ENCODE peak calls at places on chromosome 2, in four cellular contexts. B is esophagus squamous epithelium, C is neural progenitor cell, S is ovary. N is an unnamed sample.
A peak's percentile ranks its signal among the peaks of the same experiment; 100 is the strongest.

GRCh38 chr2:146949400-146949799 is 895.4 kb upstream of the ACVR2A start:
- DNase-seq in C (no peak), B (no peak), S (no peak), N (no peak)

GRCh38 chr2:9307505-9307904 is 100.9 kb downstream of the ASAP2 start:
- DNase-seq in S (no peak), C (no peak), B (no peak), N (no peak)

GRCh38 chr2:24508878-24509277 is 17.8 kb downstream of the NCOA1 start:
- DNase-seq in B (no peak), C (no peak), S (no peak), N (no peak)

GRCh38 chr2:237791977-237792727 is 6.4 kb upstream of the RBM44 start:
- DNase-seq in S (no peak), C (peak; percentile 43), B (no peak), N (no peak)

GRCh38 chr2:65686928-65687521 is 254.6 kb upstream of the SPRED2 start:
- DNase-seq in C (no peak), B (no peak), S (no peak), N (no peak)

GRCh38 chr2:88442501-88442900 is 10.0 kb downstream of the FOXI3 start:
- DNase-seq in S (no peak), B (no peak), C (no peak), N (peak; percentile 50)

GRCh38 chr2:99928472-99929053 is 213.8 kb downstream of the AFF3 start:
- DNase-seq in C (no peak), S (no peak), B (no peak), N (no peak)

GRCh38 chr2:46956981-46957531 is 41.5 kb upstream of the MCFD2 start:
- DNase-seq in B (no peak), S (no peak), C (no peak), N (no peak)

GRCh38 chr2:223788826-223789225 is 48.6 kb downstream of the AP1S3 start:
- DNase-seq in S (no peak), C (no peak), B (no peak), N (no peak)

GRCh38 chr2:241799522-241800197 is 9.3 kb upstream of the NEU4 start:
- DNase-seq in B (no peak), S (peak; percentile 8), C (no peak), N (no peak)

GRCh38 chr2:217434183-217434620 is 568.6 kb downstream of the TNS1 start:
- DNase-seq in B (peak; percentile 13), S (peak; percentile 85), C (peak; percentile 90), N (peak; percentile 90)

GRCh38 chr2:221309888-221310287 is 262.2 kb downstream of the EPHA4 start:
- DNase-seq in B (no peak), C (no peak), S (no peak), N (no peak)

GRCh38 chr2:239269959-239270358 is 130.9 kb downstream of the HDAC4 start:
- DNase-seq in S (no peak), B (no peak), C (no peak), N (no peak)

GRCh38 chr2:174615951-174616436 is 18.4 kb upstream of the WIPF1 start:
- DNase-seq in B (no peak), S (no peak), C (no peak), N (no peak)

GRCh38 chr2:15557947-15558346 is 3.2 kb downstream of the NBAS start:
- DNase-seq in B (no peak), S (no peak), C (no peak), N (no peak)

GRCh38 chr2:169069341-169069740 is at the start of gene DHRS9:
- DNase-seq in B (no peak), C (no peak), S (no peak), N (no peak)

GRCh38 chr2:224630659-224631550 is 45.7 kb upstream of the CUL3 start:
- DNase-seq in S (no peak), C (no peak), B (no peak), N (no peak)

GRCh38 chr2:237882510-237883481 is 23.4 kb downstream of the RAMP1 start:
- DNase-seq in C (no peak), S (no peak), B (no peak), N (no peak)

GRCh38 chr2:101063753-101064502 is 61.8 kb downstream of the RPL31 start:
- DNase-seq in B (no peak), C (no peak), S (no peak), N (no peak)

GRCh38 chr2:52414596-52414995 is 1353.0 kb upstream of the CHAC2 start:
- DNase-seq in B (no peak), C (no peak), S (no peak), N (no peak)

GRCh38 chr2:17194083-17194482 is 324.2 kb downstream of the RAD51AP2 start:
- DNase-seq in C (no peak), S (no peak), B (no peak), N (no peak)

GRCh38 chr2:220276736-220277444 is 649.5 kb downstream of the SLC4A3 start:
- DNase-seq in B (no peak), C (no peak), S (no peak), N (no peak)

GRCh38 chr2:230356084-230356483 is 29.1 kb downstream of the SP140L start:
- DNase-seq in S (no peak), C (no peak), B (no peak), N (no peak)

GRCh38 chr2:74540291-74540690 is 10.6 kb downstream of the HTRA2 start:
- DNase-seq in C (no peak), B (no peak), S (no peak), N (no peak)

GRCh38 chr2:131146749-131147148 is 41.6 kb downstream of the PLEKHB2 start:
- DNase-seq in S (no peak), B (no peak), C (no peak), N (no peak)
- H3K36me3 ChIP-seq in S (no peaks in the 10 kb centered on the region), B (no peaks in the 10 kb centered on the region), C (peaks cover 4% of the 10 kb centered on the region), N (peaks cover 79% of the 10 kb centered on the region)

GRCh38 chr2:191369034-191369433 is 123.8 kb downstream of the MYO1B start:
- DNase-seq in B (no peak), S (no peak), C (no peak), N (no peak)
- TF ChIP-seq CTCF in B (no peak), S (no peak), C (peak; percentile 37), N (peak; percentile 7)

DNA sequence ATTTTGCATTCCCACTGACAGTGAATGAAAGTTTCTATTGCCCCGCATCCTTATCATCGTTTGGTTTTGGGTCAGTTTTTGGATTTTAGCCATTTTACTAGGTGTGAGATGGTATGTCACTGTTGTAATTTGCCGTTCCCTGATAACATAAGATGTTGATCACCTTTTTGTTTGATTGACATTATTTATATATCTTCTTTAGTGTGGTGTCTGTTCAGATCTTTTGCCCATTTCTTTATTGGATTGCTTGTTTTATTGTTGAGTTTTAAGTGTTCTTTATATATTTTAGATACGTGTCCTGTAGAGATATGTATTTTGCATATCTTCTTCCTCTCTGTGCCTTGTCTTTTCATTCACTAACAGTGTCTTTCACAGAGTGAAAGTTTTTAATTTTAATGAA is 55.3 kb downstream of the EPC2 start:
- DNase-seq in C (no peak), S (no peak), B (no peak), N (no peak)
- H3K36me3 ChIP-seq in C (peaks cover 44% of the 10 kb centered on the region), S (no peaks in the 10 kb centered on the region), B (no peaks in the 10 kb centered on the region), N (peaks cover 15% of the 10 kb centered on the region)

DNA sequence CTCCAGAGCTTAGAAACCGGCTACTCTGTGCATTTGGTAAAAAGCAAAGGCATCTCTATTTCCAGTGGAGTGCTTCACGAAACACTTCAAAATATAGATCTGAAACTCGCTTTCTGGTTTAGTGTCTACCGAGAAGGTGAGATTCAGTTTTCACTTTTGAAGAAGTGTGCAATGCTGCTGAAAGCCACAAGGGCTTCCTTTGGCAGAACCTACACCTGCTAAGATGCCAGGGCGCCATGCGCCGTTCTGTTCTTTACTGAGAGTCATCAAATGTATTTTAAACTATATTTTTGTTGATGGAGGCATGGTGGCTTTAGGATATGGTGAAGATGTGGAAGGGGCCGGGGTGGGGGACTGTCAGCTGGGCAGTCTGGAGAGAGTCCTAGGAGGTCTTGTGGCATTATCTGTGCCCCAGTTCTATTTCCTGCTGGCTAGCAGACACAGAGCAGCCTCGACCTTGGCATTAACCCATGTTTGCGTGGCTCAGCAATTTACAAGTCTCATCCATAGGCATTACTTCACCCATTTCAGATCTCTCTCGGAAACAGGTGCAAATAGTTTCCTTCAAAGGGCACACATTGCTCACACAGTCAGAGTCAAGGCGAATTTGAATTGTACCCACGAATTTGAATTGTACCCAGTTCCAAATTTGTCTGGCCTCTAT is 46.7 kb upstream of the KCNF1 start:
- DNase-seq in C (no peak), B (no peak), S (no peak), N (no peak)
- TF ChIP-seq CTCF in C (peak; percentile 23), B (no peak), S (no peak), N (no peak)

GRCh38 chr2:63598971-63599370 is 10.2 kb downstream of the MDH1 start:
- DNase-seq in C (no peak), B (no peak), S (no peak), N (no peak)

GRCh38 chr2:63601061-63601460 is 12.3 kb downstream of the MDH1 start:
- DNase-seq in S (no peak), B (no peak), C (no peak), N (no peak)

DNA sequence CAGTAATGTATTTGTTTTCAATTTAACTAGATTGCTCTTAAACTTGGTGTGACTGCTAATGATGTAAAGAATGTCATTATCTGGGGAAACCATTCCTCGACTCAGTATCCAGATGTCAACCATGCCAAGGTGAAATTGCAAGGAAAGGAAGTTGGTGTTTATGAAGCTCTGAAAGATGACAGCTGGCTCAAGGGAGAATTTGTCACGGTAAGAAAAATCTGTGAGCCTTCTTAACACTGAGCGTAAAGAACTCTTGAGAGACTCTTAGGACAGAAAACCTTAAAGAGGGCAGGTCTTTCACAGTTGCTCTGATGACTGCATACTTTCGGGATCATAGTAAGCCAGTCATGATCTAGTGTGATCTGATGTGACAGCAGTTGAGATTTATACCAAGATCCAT is 15.9 kb downstream of the MDH1 start:
- DNase-seq in B (no peak), S (no peak), C (no peak), N (no peak)
- H3K36me3 ChIP-seq in B (peaks cover 5% of the 10 kb centered on the region), S (no peaks in the 10 kb centered on the region), C (peaks cover 26% of the 10 kb centered on the region), N (peaks cover 47% of the 10 kb centered on the region)

DNA sequence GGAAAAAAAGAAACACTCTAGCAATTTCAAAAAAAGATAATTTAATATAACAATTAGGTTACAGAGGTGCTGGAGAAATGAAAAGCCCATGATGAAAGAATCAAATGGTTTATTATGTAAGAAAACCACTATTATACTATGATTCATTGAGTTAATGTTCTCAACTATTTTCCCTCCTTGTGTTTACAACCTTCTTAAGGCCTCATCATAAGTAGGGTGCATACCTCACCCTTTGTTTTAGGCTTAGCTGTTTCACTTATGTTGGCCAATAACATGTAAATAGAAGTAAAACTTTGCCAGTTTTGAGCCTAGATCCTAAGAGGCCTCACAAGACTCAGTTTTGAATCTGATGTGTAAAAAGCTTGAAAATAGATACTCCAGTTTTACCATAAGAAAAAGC is 418.3 kb upstream of the DDX18 start:
- DNase-seq in B (no peak), C (no peak), S (no peak), N (no peak)
- TF ChIP-seq CTCF in B (no peak), C (no peak), S (no peak), N (no peak)

GRCh38 chr2:37284386-37284785 is 40.2 kb downstream of the PRKD3 start:
- DNase-seq in S (no peak), C (no peak), B (no peak), N (no peak)

GRCh38 chr2:37283207-37283606 is 41.4 kb downstream of the PRKD3 start:
- DNase-seq in S (no peak), C (no peak), B (no peak), N (no peak)

GRCh38 chr2:37287966-37288365 is 36.7 kb downstream of the PRKD3 start:
- DNase-seq in S (no peak), C (peak; percentile 7), B (no peak), N (no peak)

GRCh38 chr2:37281916-37282315 is 42.7 kb downstream of the PRKD3 start:
- DNase-seq in B (no peak), C (no peak), S (no peak), N (no peak)

GRCh38 chr2:37282746-37283145 is 41.9 kb downstream of the PRKD3 start:
- DNase-seq in B (no peak), C (no peak), S (no peak), N (no peak)
- H3K36me3 ChIP-seq in B (peaks cover 4% of the 10 kb centered on the region), C (peaks cover 40% of the 10 kb centered on the region), S (no peaks in the 10 kb centered on the region), N (peaks cover 37% of the 10 kb centered on the region)